ENCODE peak calls at places on chromosomes 2 and 18, in five cellular contexts. F, D, B, I and P are unnamed samples.

GRCh38 chr2:44801676-44802408 is 139.7 kb upstream of the SIX3 start:
- DNase-seq in F (no peak), D (no peak), B (peak), I (no peak), P (no peak)

GRCh38 chr18:78743078-78743477 is 236.5 kb upstream of the SALL3 start:
- DNase-seq in F (no peak), D (no peak), B (no peak), I (no peak), P (no peak)

GRCh38 chr18:63683890-63684289 is 18.9 kb upstream of the SERPINB11 start:
- DNase-seq in F (no peak), D (no peak), B (no peak), I (no peak), P (no peak)

GRCh38 chr18:10269226-10269625 is 185.2 kb upstream of the APCDD1 start:
- DNase-seq in F (no peak), D (no peak), B (no peak), I (no peak), P (no peak)

GRCh38 chr2:43020990-43021677 is 205.3 kb downstream of the ZFP36L2 start:
- DNase-seq in F (no peak), D (no peak), B (no peak), I (no peak), P (no peak)

GRCh38 chr2:174495365-174496012 is 8.7 kb upstream of the GPR155 start:
- DNase-seq in F (no peak), D (no peak), B (no peak), I (no peak), P (no peak)

GRCh38 chr18:34592961-34593382 is 117.1 kb upstream of the DTNA start:
- DNase-seq in F (no peak), D (no peak), B (peak), I (no peak), P (no peak)

GRCh38 chr2:6932206-6932605 is 15.0 kb downstream of the RNF144A start:
- DNase-seq in F (no peak), D (no peak), B (no peak), I (no peak), P (no peak)

GRCh38 chr18:22032392-22032961 is 136.9 kb upstream of the GATA6 start:
- DNase-seq in F (no peak), D (no peak), B (no peak), I (peak), P (peak)

GRCh38 chr18:23237524-23238151 is 102.4 kb downstream of the CABLES1 start:
- DNase-seq in F (no peak), D (no peak), B (no peak), I (peak), P (no peak)

GRCh38 chr2:23293063-23293462 is 91.9 kb upstream of the KLHL29 start:
- DNase-seq in F (no peak), D (no peak), B (no peak), I (no peak), P (no peak)

GRCh38 chr18:52992041-52992440 is 652.0 kb downstream of the DCC start:
- DNase-seq in F (no peak), D (peak), B (no peak), I (no peak), P (peak)

GRCh38 chr18:12377556-12378553 is 828 bp upstream of the AFG3L2 start:
- DNase-seq in F (no peak), D (no peak), B (no peak), I (no peak), P (no peak)

GRCh38 chr18:57542801-57543427 is 43.6 kb downstream of the FECH start:
- DNase-seq in F (no peak), D (no peak), B (no peak), I (no peak), P (no peak)

GRCh38 chr2:112985090-112985489 is 7.3 kb downstream of the IL36G start:
- DNase-seq in F (no peak), D (no peak), B (no peak), I (no peak), P (no peak)

GRCh38 chr2:203994735-203995134 is 58.2 kb downstream of the ICOS start:
- DNase-seq in F (no peak), D (no peak), B (no peak), I (no peak), P (no peak)

GRCh38 chr2:125033871-125034270 is 1008.8 kb downstream of the CNTNAP5 start:
- DNase-seq in F (no peak), D (no peak), B (no peak), I (no peak), P (no peak)

GRCh38 chr2:46538393-46538792 is 59.0 kb downstream of the TMEM247 start:
- DNase-seq in F (no peak), D (no peak), B (no peak), I (no peak), P (no peak)

GRCh38 chr18:10579079-10579867 is 53.4 kb downstream of the NAPG start:
- DNase-seq in F (no peak), D (no peak), B (no peak), I (no peak), P (no peak)

GRCh38 chr18:5197032-5197434 is at the start of gene AKAIN1:
- DNase-seq in F (peak), D (peak), B (peak), I (no peak), P (peak)

GRCh38 chr2:100844514-100844913 is 24.6 kb downstream of the NPAS2 start:
- DNase-seq in F (no peak), D (no peak), B (no peak), I (no peak), P (no peak)

GRCh38 chr2:74439373-74440004 is 2.2 kb downstream of the RTKN start:
- DNase-seq in F (no peak), D (no peak), B (no peak), I (no peak), P (no peak)

GRCh38 chr2:138201326-138201725 is 237.1 kb downstream of the HNMT start:
- DNase-seq in F (no peak), D (no peak), B (no peak), I (no peak), P (no peak)

GRCh38 chr2:195352581-195352980 is 304.4 kb upstream of the SLC39A10 start:
- DNase-seq in F (no peak), D (no peak), B (no peak), I (no peak), P (no peak)

DNA sequence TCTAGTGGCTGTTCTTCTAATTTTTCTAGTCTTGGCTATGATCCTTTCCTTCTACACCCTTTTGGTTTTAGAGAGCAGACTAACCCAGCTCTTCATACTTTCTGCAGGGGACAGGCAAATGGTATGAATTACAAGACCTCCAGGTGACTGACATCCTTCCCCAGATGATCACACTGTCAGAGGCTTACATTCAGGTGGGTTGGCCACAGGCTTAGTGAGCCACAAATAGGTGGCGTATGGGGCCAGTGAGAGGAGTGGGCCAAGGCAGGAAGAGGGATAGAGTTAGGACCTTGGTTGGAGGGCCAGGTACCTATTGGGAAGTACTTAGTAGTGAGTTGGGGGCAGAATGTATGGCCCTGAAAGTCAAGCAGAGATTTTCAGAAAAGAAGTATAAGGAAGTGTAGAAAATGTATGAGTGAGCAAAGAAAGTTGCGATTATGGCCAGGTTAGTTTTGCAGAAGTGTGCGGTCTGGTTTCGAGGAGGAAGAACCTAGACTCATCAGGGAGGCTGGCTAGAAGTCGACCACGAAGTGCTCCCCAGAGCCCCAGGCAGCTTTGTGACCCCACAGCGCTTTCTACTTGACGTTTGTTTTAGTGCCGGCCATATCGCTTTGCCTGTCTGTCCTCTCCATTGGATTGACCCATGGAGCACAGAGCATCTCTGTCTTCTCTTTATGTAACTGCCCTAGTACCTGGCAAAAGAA is 20.0 kb downstream of the SFTPB start:
- DNase-seq in F (no peak), D (no peak), B (no peak), I (peak), P (no peak)
- TF ChIP-seq SUZ12 in F (no peak), D (no peak), B (no peak), I (no peak), P (no peak)

GRCh38 chr2:55408946-55409868 is 10.4 kb downstream of the CCDC88A start:
- DNase-seq in F (no peak), D (peak), B (no peak), I (no peak), P (no peak)
- TF ChIP-seq SUZ12 in F (no peak), D (no peak), B (no peak), I (no peak), P (no peak)

DNA sequence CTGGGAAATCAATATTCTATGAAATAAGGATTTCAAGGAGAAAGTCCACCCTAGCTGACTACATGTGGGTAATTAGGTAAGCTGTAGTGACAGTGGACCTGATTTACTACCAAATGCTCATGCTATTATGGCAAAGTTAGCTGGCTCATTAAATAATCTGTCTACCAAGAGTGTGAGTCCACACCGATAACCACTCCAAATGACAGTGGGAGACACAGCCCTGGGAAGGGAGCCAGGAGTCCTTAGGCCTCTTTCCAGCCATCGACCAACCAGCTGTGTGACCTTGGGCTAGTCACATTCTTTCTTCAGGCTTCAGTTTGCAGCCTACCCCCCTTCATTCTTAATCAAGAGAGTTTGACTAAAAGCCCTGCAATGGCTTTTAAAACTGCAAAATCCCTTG is 45.7 kb upstream of the SLC14A2 start:
- DNase-seq in F (no peak), D (no peak), B (no peak), I (no peak), P (no peak)
- TF ChIP-seq SUZ12 in F (no peak), D (no peak), B (no peak), I (no peak), P (no peak)

GRCh38 chr2:16239296-16239850 is 299.0 kb downstream of the MYCN start:
- DNase-seq in F (no peak), D (no peak), B (no peak), I (no peak), P (no peak)
- TF ChIP-seq SUZ12 in F (no peak), D (no peak), B (no peak), I (no peak), P (no peak)

DNA sequence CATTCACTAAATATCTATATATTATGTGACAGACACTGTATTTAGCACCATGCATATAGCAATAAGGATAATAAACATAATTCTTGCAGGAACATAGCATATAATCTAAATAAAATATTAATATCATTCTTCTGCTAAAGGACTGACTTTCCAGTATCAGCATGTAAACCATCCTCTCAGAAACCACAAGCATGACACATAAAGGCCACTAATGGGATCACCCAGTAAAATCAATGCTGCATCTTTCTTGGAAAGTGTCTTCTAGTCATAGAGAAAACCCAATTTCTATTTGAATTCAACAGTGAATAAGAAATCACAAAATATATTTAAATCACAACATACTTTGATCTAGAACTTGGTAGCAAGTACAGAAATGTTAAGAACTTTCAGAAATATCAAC is 5.8 kb upstream of the LRP1B start:
- DNase-seq in F (no peak), D (no peak), B (no peak), I (no peak), P (no peak)
- TF ChIP-seq SUZ12 in F (no peak), D (no peak), B (no peak), I (no peak), P (no peak)